ENCODE peak calls at places on chromosomes 13 and 19, in ten cellular contexts. Z is neural progenitor cell; B is osteoblast; V is neural crest cell; O is lung; Y is right atrium auricular region; M is fibroblast of lung; E is endodermal cell; L is astrocyte of the spinal cord; Q is CD8-positive, alpha-beta T cell. D is an unnamed sample.

GRCh38 chr13:54033323-54033861 is 1004.8 kb downstream of the OLFM4 start:
- DNase-seq in L (no peak), Z (no peak), M (no peak), Y (no peak), B (no peak), E (no peak), V (no peak), O (no peak), Q (no peak), D (no peak)

GRCh38 chr13:40648040-40648439 is 18.4 kb downstream of the FOXO1 start:
- DNase-seq in Y (no peak), B (no peak), L (no peak), Q (no peak), Z (no peak), V (no peak), O (no peak), E (no peak), M (no peak), D (no peak)

GRCh38 chr13:30441304-30441703 is 19.0 kb downstream of the UBE2L5 start:
- DNase-seq in V (no peak), B (no peak), Z (no peak), O (no peak), Y (no peak), Q (no peak), E (no peak), L (no peak), M (peak), D (no peak)

GRCh38 chr13:101785858-101786257 is 333.4 kb downstream of the ITGBL1 start:
- DNase-seq in B (no peak), M (peak), L (peak), E (peak), O (no peak), Z (peak), Q (no peak), V (peak), Y (no peak), D (no peak)

GRCh38 chr13:45102136-45102802 is 18.0 kb upstream of the GTF2F2 start:
- DNase-seq in Z (peak), E (no peak), M (no peak), Y (no peak), V (no peak), B (peak), Q (no peak), O (no peak), L (no peak), D (no peak)

GRCh38 chr13:47287291-47287751 is 390.5 kb upstream of the HTR2A start:
- DNase-seq in E (no peak), O (no peak), V (no peak), Y (no peak), Z (no peak), L (peak), Q (no peak), M (peak), B (no peak), D (no peak)

GRCh38 chr13:20826301-20826700 is 52.5 kb upstream of the EEF1AKMT1 start:
- DNase-seq in Z (no peak), V (no peak), L (no peak), O (no peak), Y (no peak), M (no peak), Q (no peak), B (no peak), E (no peak), D (no peak)

GRCh38 chr13:83221813-83222241 is 660.4 kb downstream of the SLITRK1 start:
- DNase-seq in Q (no peak), B (no peak), E (no peak), Z (no peak), Y (no peak), L (peak), O (no peak), M (peak), V (no peak), D (no peak)

GRCh38 chr13:41500501-41500900 is 43.2 kb downstream of the RGCC start:
- DNase-seq in B (no peak), Z (no peak), Q (peak), V (no peak), L (no peak), O (no peak), Y (no peak), E (no peak), M (peak), D (no peak)

GRCh38 chr13:21703846-21704245 is 33.0 kb downstream of the FGF9 start:
- DNase-seq in Q (no peak), E (no peak), V (no peak), B (no peak), Y (no peak), O (no peak), L (no peak), M (no peak), Z (no peak), D (no peak)

GRCh38 chr19:28519950-28520861 is 692.7 kb downstream of the UQCRFS1 start:
- DNase-seq in V (no peak), Y (no peak), E (no peak), M (peak), L (no peak), B (no peak), Q (no peak), O (no peak), Z (peak), D (no peak)

GRCh38 chr19:12772323-12772722 is 3.0 kb downstream of the HOOK2 start:
- DNase-seq in L (no peak), M (no peak), V (no peak), Z (no peak), E (no peak), Q (no peak), Y (peak), B (peak), O (no peak), D (no peak)

GRCh38 chr19:14871619-14872230 is 14.2 kb downstream of the OR7A17 start:
- DNase-seq in B (no peak), O (no peak), E (no peak), Y (no peak), Z (no peak), M (no peak), L (peak), V (no peak), Q (no peak), D (peak)

GRCh38 chr13:25372275-25373081 is 704 bp downstream of the ATP8A2 start:
- DNase-seq in Q (no peak), E (peak), L (no peak), Z (peak), V (peak), M (no peak), B (peak), O (no peak), Y (no peak), D (no peak)

GRCh38 chr19:50222691-50223438 is 19.4 kb downstream of the MYH14 start:
- DNase-seq in Z (no peak), Q (no peak), V (no peak), L (no peak), B (peak), M (no peak), Y (no peak), E (no peak), O (no peak), D (no peak)

GRCh38 chr19:43306097-43306496 is 36.8 kb upstream of the PSG9 start:
- DNase-seq in Z (no peak), Y (no peak), O (no peak), B (no peak), L (no peak), M (no peak), E (no peak), V (no peak), Q (no peak), D (no peak)

GRCh38 chr19:30227661-30228112 is 144.5 kb upstream of the ZNF536 start:
- DNase-seq in Q (no peak), V (peak), O (peak), B (peak), E (peak), L (peak), M (peak), Z (peak), Y (no peak), D (peak)

GRCh38 chr19:27746691-27747380 is 1466.1 kb downstream of the UQCRFS1 start:
- DNase-seq in Y (peak), B (peak), L (no peak), M (peak), Q (no peak), O (peak), Z (peak), V (peak), E (peak), D (no peak)

GRCh38 chr19:14375055-14375581 is 6.1 kb upstream of the ADGRE5 start:
- DNase-seq in Q (peak), B (no peak), Z (no peak), L (no peak), E (no peak), V (no peak), M (no peak), O (peak), Y (no peak), D (peak)

GRCh38 chr19:6639439-6639838 is 30.5 kb downstream of the TNFSF14 start:
- DNase-seq in Q (no peak), M (peak), V (no peak), O (no peak), L (no peak), B (peak), E (no peak), Y (no peak), Z (no peak), D (no peak)

GRCh38 chr19:6109947-6110346 is 353 bp downstream of the RFX2 start:
- DNase-seq in O (no peak), Q (peak), Z (no peak), M (no peak), Y (no peak), B (peak), V (no peak), E (peak), L (no peak), D (no peak)

GRCh38 chr19:38893341-38893771 is 6.1 kb downstream of the SIRT2 start:
- DNase-seq in L (no peak), B (peak), Y (no peak), E (peak), M (no peak), Q (no peak), O (no peak), Z (no peak), V (no peak), D (no peak)

GRCh38 chr19:6524326-6524725 is 6.5 kb upstream of the TNFSF9 start:
- DNase-seq in O (no peak), B (peak), E (no peak), M (no peak), L (no peak), Z (no peak), V (no peak), Q (no peak), Y (no peak), D (no peak)

GRCh38 chr19:51181913-51182419 is 39.9 kb downstream of the SIGLEC7 start:
- DNase-seq in V (no peak), O (no peak), E (peak), Y (no peak), Z (peak), M (no peak), B (no peak), L (no peak), Q (no peak), D (no peak)

GRCh38 chr19:2363419-2363818 is 3.4 kb downstream of the TMPRSS9 start:
- DNase-seq in O (no peak), V (no peak), Y (no peak), L (no peak), E (no peak), B (peak), M (no peak), Q (no peak), Z (peak), D (no peak)

GRCh38 chr13:27979765-27980279 is 8.7 kb downstream of the URAD start:
- DNase-seq in Z (no peak), O (no peak), M (no peak), Q (no peak), E (no peak), L (no peak), V (no peak), B (peak), Y (no peak), D (no peak)

GRCh38 chr19:55253842-55254624 is 4.8 kb downstream of the PPP6R1 start:
- DNase-seq in B (no peak), O (no peak), Z (no peak), V (no peak), Q (peak), M (no peak), E (no peak), Y (no peak), L (no peak), D (peak)

GRCh38 chr13:109336730-109337129 is 449.7 kb downstream of the IRS2 start:
- DNase-seq in V (no peak), Z (no peak), E (no peak), Q (no peak), O (no peak), B (no peak), L (peak), M (peak), Y (no peak), D (no peak)

GRCh38 chr19:1038995-1039645 is 787 bp upstream of the ABCA7 start:
- DNase-seq in Q (no peak), B (no peak), O (no peak), E (peak), Y (no peak), M (peak), V (no peak), L (no peak), Z (no peak), D (no peak)

GRCh38 chr19:5290336-5291262 is 50.0 kb downstream of the PTPRS start:
- DNase-seq in E (no peak), Z (no peak), L (no peak), Q (no peak), Y (no peak), M (no peak), B (peak), O (no peak), V (no peak), D (no peak)

GRCh38 chr19:52691737-52692136 is 43.1 kb downstream of the ZNF611 start:
- DNase-seq in Y (no peak), Z (no peak), L (no peak), Q (no peak), E (no peak), V (no peak), B (no peak), M (no peak), O (no peak), D (peak)

GRCh38 chr13:111893607-111894443 is 173.1 kb upstream of the SOX1 start:
- DNase-seq in O (no peak), Q (no peak), Y (peak), L (no peak), Z (peak), E (peak), V (peak), B (no peak), M (no peak), D (no peak)

GRCh38 chr13:21625366-21625765 is 21.4 kb upstream of the MICU2 start:
- DNase-seq in V (no peak), O (no peak), E (no peak), Y (no peak), Q (no peak), M (peak), Z (no peak), B (no peak), L (peak), D (peak)

GRCh38 chr13:48896312-48896711 is 79.4 kb upstream of the FNDC3A start:
- DNase-seq in M (peak), E (no peak), O (no peak), Z (no peak), B (peak), Y (no peak), V (no peak), L (peak), Q (no peak), D (no peak)

GRCh38 chr19:44748426-44749254 is at the start of gene BCL3:
- DNase-seq in V (no peak), Q (peak), B (peak), M (no peak), E (peak), Z (peak), O (peak), L (no peak), Y (no peak), D (peak)

GRCh38 chr13:70568571-70568970 is 460.3 kb upstream of the KLHL1 start:
- DNase-seq in B (no peak), E (no peak), O (no peak), Y (no peak), Q (no peak), Z (peak), L (peak), M (peak), V (peak), D (peak)
- TF ChIP-seq CTCF in B (peak), E (peak), O (no peak), Y (peak), Q (no peak), Z (peak), L (peak), M (no peak), V (peak), D (peak)

GRCh38 chr13:33606692-33607091 is 211.3 kb upstream of the RFC3 start:
- DNase-seq in M (no peak), V (peak), O (no peak), Z (peak), E (peak), Y (no peak), B (no peak), L (peak), Q (no peak), D (no peak)
- TF ChIP-seq CTCF in M (no peak), V (peak), O (no peak), Z (peak), E (peak), Y (no peak), B (no peak), L (no peak), Q (no peak), D (no peak)

GRCh38 chr19:18867751-18868150 is 28.2 kb downstream of the CERS1 start:
- DNase-seq in L (no peak), B (no peak), O (no peak), M (no peak), Q (no peak), V (no peak), Y (no peak), E (no peak), Z (no peak), D (no peak)

GRCh38 chr19:18869231-18869575 is 26.8 kb downstream of the CERS1 start:
- DNase-seq in Z (no peak), Y (no peak), Q (no peak), B (no peak), L (no peak), E (no peak), V (no peak), O (no peak), M (no peak), D (peak)

GRCh38 chr19:18869781-18870530 is 26.0 kb downstream of the CERS1 start:
- DNase-seq in O (no peak), Z (no peak), V (no peak), Q (no peak), B (no peak), L (no peak), M (no peak), E (peak), Y (no peak), D (peak)

GRCh38 chr19:18867199-18867598 is 28.8 kb downstream of the CERS1 start:
- DNase-seq in Q (no peak), V (no peak), Z (no peak), Y (no peak), L (no peak), M (no peak), B (no peak), O (no peak), E (no peak), D (no peak)

DNA sequence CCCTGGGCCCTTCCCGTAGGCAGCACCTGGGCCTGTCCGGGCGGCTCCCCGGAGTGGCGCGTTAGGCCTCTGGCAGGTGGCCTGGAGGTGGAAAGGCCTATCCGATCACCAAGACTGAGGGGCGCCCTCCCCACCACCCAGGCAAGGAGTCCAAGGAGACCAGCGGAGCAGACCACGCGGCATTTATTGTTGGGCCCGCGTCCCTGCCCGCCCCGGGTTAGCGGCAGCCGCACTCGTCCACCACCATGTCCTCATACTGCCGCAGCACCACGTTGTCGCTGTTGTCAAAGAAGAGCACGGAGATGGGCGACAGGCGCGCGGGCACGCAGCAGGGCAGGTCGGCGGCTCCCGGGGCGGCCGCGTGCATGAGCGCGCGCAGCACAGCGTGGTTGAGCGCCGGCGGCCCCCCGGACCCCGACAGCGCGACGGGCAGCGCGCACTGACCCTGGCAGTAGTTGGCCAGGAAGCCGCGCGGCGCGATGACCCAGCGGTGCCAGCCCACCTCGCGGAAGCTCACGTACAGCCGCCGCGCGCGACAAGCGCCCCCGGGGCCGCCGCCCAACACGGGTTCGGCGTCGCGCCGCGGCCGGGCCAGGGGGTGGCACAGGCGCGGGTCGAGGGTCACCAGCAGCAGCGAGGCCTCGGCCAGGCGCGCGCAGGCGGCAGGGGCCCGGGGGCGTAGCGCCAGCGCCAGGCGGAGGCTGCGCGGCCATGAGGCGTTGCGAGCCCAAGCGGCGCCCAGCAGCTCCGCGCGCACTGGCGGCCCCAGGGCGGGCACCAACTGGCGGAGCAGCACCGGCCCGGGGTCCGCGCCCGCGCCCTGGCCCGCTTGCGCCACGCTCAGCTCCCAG is 27.4 kb downstream of the CERS1 start:
- DNase-seq in L (no peak), E (no peak), B (no peak), V (no peak), Q (no peak), M (no peak), O (no peak), Z (no peak), Y (no peak), D (no peak)
- TF ChIP-seq CTCF in L (no peak), E (no peak), B (no peak), V (no peak), Q (no peak), M (no peak), O (no peak), Z (no peak), Y (peak), D (no peak)

GRCh38 chr19:7869453-7869909 is 4.7 kb downstream of the PRR36 start:
- DNase-seq in B (peak), O (peak), E (peak), V (peak), Y (no peak), M (no peak), Q (peak), Z (peak), L (no peak), D (peak)

GRCh38 chr19:7871280-7871529 is 3.0 kb downstream of the PRR36 start:
- DNase-seq in Y (no peak), B (no peak), V (no peak), Z (no peak), M (no peak), E (no peak), Q (no peak), L (no peak), O (no peak), D (no peak)

GRCh38 chr19:7868671-7869452 is 5.3 kb downstream of the PRR36 start:
- DNase-seq in Z (peak), Q (peak), E (peak), V (peak), B (peak), M (peak), L (peak), Y (no peak), O (peak), D (peak)

GRCh38 chr19:7870571-7871279 is 3.5 kb downstream of the PRR36 start:
- DNase-seq in M (peak), O (peak), V (no peak), E (peak), Q (peak), Y (no peak), B (peak), L (peak), Z (peak), D (peak)

GRCh38 chr19:7869910-7870511 is 4.2 kb downstream of the PRR36 start:
- DNase-seq in Q (peak), E (peak), L (no peak), B (peak), Y (no peak), V (no peak), O (no peak), Z (peak), M (no peak), D (peak)
- TF ChIP-seq CTCF in Q (no peak), E (no peak), L (no peak), B (no peak), Y (no peak), V (no peak), O (no peak), Z (no peak), M (no peak), D (no peak)

GRCh38 chr19:18773682-18774081 is 17.4 kb downstream of the COMP start:
- DNase-seq in L (no peak), Q (no peak), B (peak), Y (no peak), E (no peak), M (no peak), Z (no peak), O (no peak), V (no peak), D (no peak)

GRCh38 chr19:18772620-18773587 is 18.2 kb downstream of the COMP start:
- DNase-seq in L (no peak), O (no peak), Z (no peak), Q (no peak), B (peak), E (no peak), V (no peak), M (no peak), Y (no peak), D (no peak)

GRCh38 chr19:18770663-18771327 is 20.3 kb downstream of the COMP start:
- DNase-seq in Y (no peak), Z (no peak), O (no peak), V (no peak), E (no peak), M (no peak), L (no peak), B (peak), Q (no peak), D (no peak)

GRCh38 chr19:18769989-18770528 is 21.0 kb downstream of the COMP start:
- DNase-seq in E (no peak), Y (no peak), Q (no peak), V (no peak), Z (no peak), O (no peak), L (no peak), B (peak), M (no peak), D (no peak)

GRCh38 chr19:18771328-18772242 is 19.5 kb downstream of the COMP start:
- DNase-seq in Y (no peak), E (peak), V (no peak), L (no peak), O (no peak), Q (no peak), B (peak), Z (peak), M (no peak), D (no peak)
- TF ChIP-seq CTCF in Y (peak), E (peak), V (peak), L (peak), O (no peak), Q (no peak), B (peak), Z (peak), M (peak), D (peak)

GRCh38 chr13:104206450-104207044 is 1140.3 kb upstream of the SLC10A2 start:
- DNase-seq in B (no peak), Q (no peak), O (no peak), E (no peak), M (no peak), V (no peak), L (no peak), Y (no peak), Z (no peak), D (no peak)

GRCh38 chr13:104198811-104199210 is 1132.6 kb upstream of the SLC10A2 start:
- DNase-seq in V (no peak), Y (no peak), Z (no peak), E (no peak), B (no peak), M (no peak), O (no peak), Q (no peak), L (no peak), D (no peak)

GRCh38 chr13:104204177-104204576 is 1138.0 kb upstream of the SLC10A2 start:
- DNase-seq in E (no peak), Z (no peak), V (no peak), M (no peak), B (no peak), O (no peak), Y (no peak), Q (no peak), L (no peak), D (no peak)
- TF ChIP-seq CTCF in E (peak), Z (no peak), V (no peak), M (no peak), B (no peak), O (no peak), Y (no peak), Q (no peak), L (no peak), D (no peak)